ENCODE peak calls at places on chromosome 21, in five cellular contexts. K is sigmoid colon, U is stomach, W is breast epithelium, V is HCT116. S is an unnamed sample. For H3K36me3, the result is how much of the 10 kb centered on the place peaks cover.

GRCh38 chr21:38358098-38358497 is 101.3 kb downstream of the KCNJ15 start:
- DNase-seq in V (no peak), K (no peak), U (no peak), W (no peak), S (no peak)

GRCh38 chr21:39087238-39087975 is 95.8 kb downstream of the PSMG1 start:
- DNase-seq in K (no peak), W (no peak), V (no peak), U (no peak), S (no peak)

GRCh38 chr21:14987370-14988170 is 77.2 kb downstream of the NRIP1 start:
- DNase-seq in K (no peak), W (no peak), V (no peak), U (no peak), S (no peak)

GRCh38 chr21:45887121-45887611 is 94.4 kb upstream of the COL6A1 start:
- DNase-seq in U (no peak), V (no peak), W (no peak), K (peak), S (no peak)

GRCh38 chr21:27406297-27407009 is 439.6 kb upstream of the ADAMTS5 start:
- DNase-seq in W (no peak), V (no peak), U (no peak), K (no peak), S (no peak)

GRCh38 chr21:36155603-36156338 is 853 bp upstream of the DOP1B start:
- DNase-seq in V (no peak), W (peak), K (peak), U (peak), S (peak)

GRCh38 chr21:35470522-35470921 is 421.4 kb upstream of the RUNX1 start:
- DNase-seq in K (no peak), W (no peak), U (no peak), V (no peak), S (no peak)

GRCh38 chr21:39110431-39110830 is 72.8 kb downstream of the PSMG1 start:
- DNase-seq in K (no peak), V (no peak), W (no peak), U (no peak), S (no peak)

GRCh38 chr21:16572032-16572431 is 842.2 kb downstream of the USP25 start:
- DNase-seq in W (no peak), V (no peak), K (no peak), U (no peak), S (no peak)

GRCh38 chr21:21682172-21682571 is 684.0 kb downstream of the NCAM2 start:
- DNase-seq in K (no peak), W (no peak), V (no peak), U (no peak), S (no peak)

GRCh38 chr21:29504751-29505321 is 206.1 kb downstream of the BACH1 start:
- DNase-seq in V (no peak), W (no peak), U (no peak), K (no peak), S (no peak)

GRCh38 chr21:45253633-45254556 is 33.8 kb downstream of the POFUT2 start:
- DNase-seq in U (no peak), K (no peak), V (no peak), W (no peak), S (no peak)

GRCh38 chr21:35145626-35146236 is 96.6 kb upstream of the RUNX1 start:
- DNase-seq in K (no peak), W (no peak), U (peak), V (no peak), S (no peak)

GRCh38 chr21:39051561-39051949 is 131.7 kb downstream of the PSMG1 start:
- DNase-seq in K (no peak), V (no peak), U (no peak), W (no peak), S (no peak)

GRCh38 chr21:39556176-39556575 is 56.6 kb upstream of the B3GALT5 start:
- DNase-seq in U (no peak), K (no peak), V (no peak), W (no peak), S (no peak)

GRCh38 chr21:32093758-32094463 is 184.9 kb downstream of the MIS18A start:
- DNase-seq in V (no peak), K (no peak), W (no peak), U (no peak), S (no peak)

GRCh38 chr21:39633770-39634181 is 21.0 kb downstream of the B3GALT5 start:
- DNase-seq in U (no peak), K (no peak), W (no peak), V (peak), S (no peak)

GRCh38 chr21:45254557-45254930 is 33.2 kb downstream of the POFUT2 start:
- DNase-seq in V (no peak), W (no peak), K (no peak), U (no peak), S (no peak)

GRCh38 chr21:29265690-29266479 is 32.8 kb upstream of the BACH1 start:
- DNase-seq in V (no peak), K (no peak), W (no peak), U (no peak), S (no peak)

GRCh38 chr21:37257526-37257966 is 9.6 kb downstream of the VPS26C start:
- DNase-seq in U (no peak), V (no peak), K (no peak), W (no peak), S (peak)

GRCh38 chr21:28148400-28149064 is 844.1 kb downstream of the LTN1 start:
- DNase-seq in U (peak), W (no peak), K (no peak), V (no peak), S (no peak)

GRCh38 chr21:35106246-35106835 is 57.2 kb upstream of the RUNX1 start:
- DNase-seq in W (no peak), U (no peak), K (no peak), V (no peak), S (no peak)

GRCh38 chr21:32332463-32332951 is 33.9 kb downstream of the MRAP start:
- DNase-seq in V (no peak), W (no peak), K (no peak), U (no peak), S (no peak)

GRCh38 chr21:39483917-39484316 is 32.1 kb downstream of the SH3BGR start:
- DNase-seq in U (no peak), W (no peak), V (no peak), K (no peak), S (no peak)

GRCh38 chr21:27480841-27481261 is 514.0 kb upstream of the ADAMTS5 start:
- DNase-seq in K (no peak), U (no peak), V (no peak), W (no peak), S (no peak)

GRCh38 chr21:23743821-23744220 is 1863.5 kb downstream of the MRPL39 start:
- DNase-seq in U (no peak), V (no peak), K (no peak), W (no peak), S (no peak)

GRCh38 chr21:30227633-30228404 is 11.9 kb upstream of the CLDN8 start:
- DNase-seq in U (no peak), W (no peak), K (no peak), V (no peak), S (peak)

GRCh38 chr21:30829659-30830058 is at the start of gene KRTAP7-1:
- DNase-seq in U (no peak), K (no peak), W (no peak), V (no peak), S (no peak)

GRCh38 chr21:46393451-46393940 is 65.2 kb upstream of the DIP2A start:
- DNase-seq in K (no peak), V (no peak), W (no peak), U (no peak), S (no peak)

GRCh38 chr21:45102391-45102932 is 28.1 kb downstream of the ADARB1 start:
- DNase-seq in W (no peak), V (peak), U (peak), K (no peak), S (peak)

GRCh38 chr21:34952701-34953100 is 96.4 kb downstream of the RUNX1 start:
- DNase-seq in W (no peak), U (no peak), V (no peak), K (no peak), S (no peak)

GRCh38 chr21:36747114-36747814 is 48.3 kb downstream of the SIM2 start:
- DNase-seq in W (no peak), K (no peak), V (no peak), U (no peak), S (no peak)

GRCh38 chr21:23217597-23217996 is 2219.4 kb downstream of the NCAM2 start:
- DNase-seq in K (no peak), W (no peak), V (no peak), U (no peak), S (no peak)

GRCh38 chr21:21137986-21138385 is 139.8 kb downstream of the NCAM2 start:
- DNase-seq in W (no peak), K (no peak), U (no peak), V (no peak), S (no peak)

GRCh38 chr21:33487996-33488395 is 3.5 kb downstream of the DNAJC28 start:
- DNase-seq in W (no peak), K (no peak), U (no peak), V (no peak), S (no peak)

GRCh38 chr21:33492571-33492970 is 1.1 kb upstream of the DNAJC28 start:
- DNase-seq in V (no peak), U (no peak), W (no peak), K (no peak), S (no peak)

GRCh38 chr21:33490991-33491372 is 534 bp downstream of the DNAJC28 start:
- DNase-seq in K (no peak), U (no peak), V (peak), W (no peak), S (no peak)

GRCh38 chr21:33488936-33489335 is 2.6 kb downstream of the DNAJC28 start:
- DNase-seq in U (no peak), V (no peak), K (no peak), W (no peak), S (no peak)

DNA sequence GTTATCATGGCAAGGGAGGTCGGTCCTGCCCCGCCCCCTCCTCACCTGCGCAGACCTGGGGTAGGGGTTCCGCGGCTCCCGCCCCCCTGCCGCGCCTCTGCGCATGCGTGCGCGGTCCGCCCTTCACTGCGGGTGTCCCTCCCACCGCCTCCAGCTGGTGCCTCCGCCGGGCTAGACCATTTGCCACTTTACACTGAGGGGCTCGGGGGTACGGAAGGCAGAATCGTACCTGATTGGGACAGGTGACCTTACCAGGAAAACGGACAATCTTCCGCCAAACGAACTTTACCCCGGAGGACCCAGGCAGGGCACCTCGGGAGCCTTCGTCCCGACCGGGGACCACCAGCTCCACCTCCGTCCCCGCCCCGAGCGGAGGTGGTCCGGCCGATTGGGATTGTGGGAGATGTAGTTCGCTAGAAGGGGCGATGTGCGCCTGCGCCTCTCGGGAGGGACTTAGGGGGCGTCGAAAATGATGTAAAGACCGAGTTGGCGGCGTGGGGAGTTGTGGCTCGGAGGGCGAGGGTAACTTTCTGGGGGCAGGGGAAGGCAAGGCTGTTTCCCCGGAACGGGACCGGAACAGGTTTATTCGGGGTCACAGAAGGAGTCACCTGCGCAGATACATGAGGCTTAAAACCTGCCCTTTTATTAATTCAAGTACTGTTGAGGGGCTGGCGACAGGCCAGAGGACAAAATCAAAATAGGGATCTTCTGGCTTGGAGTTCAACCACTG is at the start of gene DNAJC28:
- DNase-seq in U (peak), V (peak), K (peak), W (peak), S (peak)
- TF ChIP-seq POLR2A in U (no peak), V (peak), K (peak), W (no peak), S (peak)

GRCh38 chr21:25569711-25570110 is 37.6 kb downstream of the MRPL39 start:
- DNase-seq in W (no peak), V (no peak), U (no peak), K (no peak), S (no peak)
- TF ChIP-seq POLR2AphosphoS5 in W (no peak), V (no peak), U (no peak), K (no peak), S (no peak)

DNA sequence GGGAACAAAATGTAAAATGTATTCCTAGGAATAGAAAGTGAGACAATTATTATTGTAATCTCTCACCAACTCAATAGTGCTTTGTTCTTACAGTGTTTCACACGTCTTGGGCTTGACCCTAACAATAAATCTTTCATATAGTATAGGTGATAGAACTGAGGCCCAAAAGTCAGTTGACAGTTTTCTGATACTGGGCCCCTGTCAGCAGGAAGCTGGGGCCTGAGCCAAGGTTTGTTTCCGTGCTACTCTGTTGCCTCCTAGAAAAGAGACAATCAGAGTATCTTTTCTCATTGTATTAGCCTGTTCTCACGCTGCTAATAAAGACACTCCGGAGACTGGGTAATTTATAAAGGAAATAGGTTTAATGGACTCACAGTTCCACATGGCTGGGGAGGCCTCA is 5.0 kb downstream of the RRP1B start:
- DNase-seq in V (no peak), K (no peak), W (no peak), U (no peak), S (no peak)
- H3K36me3 ChIP-seq in V (under half), K (under half), W (under half), U (under half), S (under half)

GRCh38 chr21:25568230-25568629 is 39.1 kb downstream of the MRPL39 start:
- DNase-seq in U (no peak), K (peak), V (no peak), W (no peak), S (no peak)
- TF ChIP-seq POLR2A in U (no peak), K (no peak), V (no peak), W (no peak), S (no peak)

GRCh38 chr21:43727571-43728466 is 8.9 kb downstream of the PDXK start:
- DNase-seq in K (no peak), V (no peak), U (peak), W (no peak), S (no peak)

GRCh38 chr21:43728467-43729390 is 9.8 kb downstream of the PDXK start:
- DNase-seq in V (peak), W (peak), U (peak), K (peak), S (peak)

GRCh38 chr21:43723648-43724047 is 4.7 kb downstream of the PDXK start:
- DNase-seq in U (no peak), K (no peak), V (no peak), W (no peak), S (no peak)

GRCh38 chr21:43731476-43731875 is 12.5 kb downstream of the PDXK start:
- DNase-seq in U (peak), W (no peak), K (no peak), V (no peak), S (no peak)

DNA sequence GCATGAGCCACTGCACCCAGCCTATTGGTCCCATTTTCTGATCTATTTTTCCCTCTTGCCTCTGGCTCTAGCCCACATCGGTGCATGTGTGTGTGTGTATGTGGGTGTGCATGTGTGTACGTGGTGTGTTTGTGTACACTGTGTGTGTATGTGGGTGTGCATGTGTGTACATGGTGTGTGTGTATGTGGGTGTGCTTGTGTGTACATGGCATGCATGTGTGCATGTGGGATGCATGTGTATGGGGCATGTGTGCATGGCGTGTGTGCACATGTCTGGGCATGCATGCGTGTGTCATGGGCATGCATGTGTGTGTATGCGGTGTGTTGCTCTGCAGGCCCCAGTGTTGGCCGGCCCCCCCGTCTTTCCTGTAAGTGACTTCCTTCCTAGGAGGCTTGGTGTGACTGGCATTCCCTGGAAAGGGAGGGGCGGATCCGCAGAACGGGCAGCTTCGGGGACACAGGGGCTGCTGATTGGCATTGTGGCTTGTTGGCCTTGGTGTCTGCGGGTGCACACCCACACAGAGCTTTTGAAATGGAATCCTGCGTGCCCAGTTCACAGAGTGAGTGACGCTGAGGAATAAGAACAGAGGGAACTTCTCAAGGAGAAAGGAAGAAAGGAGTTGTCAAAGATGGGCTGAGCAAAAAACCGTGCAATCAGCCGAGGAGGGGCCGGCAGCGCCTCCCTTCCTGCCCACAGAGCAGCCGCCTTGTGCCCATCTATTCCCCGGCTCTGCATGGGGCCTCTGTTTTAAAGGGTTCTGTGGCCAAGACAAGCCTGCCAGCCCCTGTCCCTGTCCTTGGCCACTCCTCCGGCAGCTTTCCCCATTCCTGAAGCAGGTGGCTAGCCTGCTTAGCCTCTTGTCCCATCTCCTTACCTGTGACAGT is 8.0 kb downstream of the PDXK start:
- DNase-seq in W (no peak), V (no peak), U (no peak), K (no peak), S (no peak)
- TF ChIP-seq POLR2AphosphoS5 in W (no peak), V (no peak), U (no peak), K (no peak), S (no peak)

GRCh38 chr21:33540711-33541104 is 1.2 kb downstream of the GART start:
- DNase-seq in W (no peak), V (no peak), U (no peak), K (no peak), S (no peak)

GRCh38 chr21:33537212-33537611 is 4.7 kb downstream of the GART start:
- DNase-seq in W (no peak), K (no peak), U (no peak), V (no peak), S (no peak)

GRCh38 chr21:33541756-33542639 is at the start of gene GART:
- DNase-seq in W (peak), U (peak), V (peak), K (peak), S (peak)

GRCh38 chr21:33541105-33541711 is 709 bp downstream of the GART start:
- DNase-seq in W (no peak), V (no peak), U (no peak), K (no peak), S (no peak)

GRCh38 chr21:33539612-33540011 is 2.3 kb downstream of the GART start:
- DNase-seq in U (no peak), W (no peak), K (no peak), V (no peak), S (no peak)
- H3K36me3 ChIP-seq in U (under half), W (under half), K (under half), V (under half), S (under half)

GRCh38 chr21:41767606-41768370 is 936 bp upstream of the RIPK4 start:
- DNase-seq in K (peak), W (no peak), V (no peak), U (no peak), S (no peak)

GRCh38 chr21:41769933-41770332 is 3.1 kb upstream of the RIPK4 start:
- DNase-seq in W (peak), K (no peak), U (no peak), V (no peak), S (no peak)

GRCh38 chr21:41769106-41769505 is 2.3 kb upstream of the RIPK4 start:
- DNase-seq in K (no peak), U (no peak), W (peak), V (no peak), S (no peak)

GRCh38 chr21:41769521-41769920 is 2.7 kb upstream of the RIPK4 start:
- DNase-seq in W (peak), V (no peak), K (no peak), U (no peak), S (no peak)

GRCh38 chr21:41768371-41769042 is 1.7 kb upstream of the RIPK4 start:
- DNase-seq in V (peak), W (peak), K (peak), U (peak), S (no peak)
- TF ChIP-seq POLR2A in V (no peak), W (no peak), K (no peak), U (no peak), S (peak)

DNA sequence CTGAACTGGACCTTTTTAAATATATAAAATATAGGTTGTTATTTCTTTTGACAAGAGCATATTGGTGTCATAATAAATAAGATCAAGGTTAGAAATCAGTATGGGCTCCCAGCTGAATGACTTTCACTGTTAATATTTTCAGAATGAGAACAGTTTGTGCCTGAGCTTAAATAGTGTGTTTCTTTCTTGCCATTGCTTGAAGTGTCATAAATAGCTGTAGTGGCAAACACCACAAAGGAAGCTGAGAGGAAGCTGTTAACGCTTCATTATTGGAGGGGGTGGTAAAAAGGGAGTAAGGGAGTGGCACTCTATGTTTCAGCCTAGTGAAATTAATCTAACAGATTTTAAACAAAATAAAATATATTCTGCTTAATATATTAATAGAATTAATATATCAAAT is 1089.8 kb upstream of the NCAM2 start:
- DNase-seq in W (no peak), K (no peak), V (no peak), U (no peak), S (no peak)
- TF ChIP-seq POLR2AphosphoS5 in W (no peak), K (no peak), V (no peak), U (no peak), S (no peak)

DNA sequence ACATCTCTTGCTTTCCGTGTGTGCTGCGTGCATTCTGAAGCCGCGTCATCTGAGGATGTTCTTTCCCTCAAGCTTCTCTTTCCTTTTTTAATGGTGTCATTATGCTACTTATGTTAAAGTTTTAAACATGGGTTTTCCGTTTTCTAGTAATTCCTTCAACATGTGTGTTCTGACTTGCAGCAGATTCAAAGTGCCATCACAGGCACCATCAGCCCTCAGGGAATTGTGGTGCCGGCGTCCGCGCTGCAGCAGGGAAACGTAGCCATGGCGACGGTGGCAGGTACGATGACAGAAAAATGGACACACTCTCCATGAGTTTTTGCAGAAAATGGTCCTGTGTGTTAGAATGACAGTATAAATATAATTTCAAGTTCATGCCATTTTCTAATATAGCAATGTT is 42.4 kb downstream of the PKNOX1 start:
- DNase-seq in V (no peak), K (no peak), W (no peak), U (no peak), S (no peak)
- H3K36me3 ChIP-seq in V (under half), K (under half), W (under half), U (half or more), S (under half)

S was measured in prostate gland.